ENCODE peak calls at places on chromosomes 1 and 21, in four cellular contexts. Q, K, S and E are unnamed samples.

GRCh38 chr1:234315091-234315541 is 58.1 kb upstream of the COA6 start:
- DNase-seq in S (no peak), K (no peak), Q (peak), E (peak)

GRCh38 chr21:39763282-39763970 is 18.4 kb downstream of the IGSF5 start:
- DNase-seq in K (no peak), Q (no peak), S (no peak), E (peak)

GRCh38 chr1:178382372-178382771 is 114.4 kb downstream of the CLEC20A start:
- DNase-seq in Q (no peak), S (no peak), K (no peak), E (no peak)

GRCh38 chr1:193283026-193283425 is 96.6 kb upstream of the B3GALT2 start:
- DNase-seq in K (no peak), Q (peak), S (no peak), E (peak)

GRCh38 chr21:43721939-43722338 is 3.0 kb downstream of the PDXK start:
- DNase-seq in S (no peak), Q (no peak), K (no peak), E (no peak)

GRCh38 chr21:37166733-37167132 is 93.7 kb downstream of the TTC3 start:
- DNase-seq in S (no peak), K (no peak), Q (peak), E (no peak)

GRCh38 chr1:32438136-32438535 is 26.7 kb upstream of the ZBTB8B start:
- DNase-seq in S (no peak), K (no peak), Q (no peak), E (no peak)

GRCh38 chr1:111517464-111518225 is 14.2 kb upstream of the ADORA3 start:
- DNase-seq in Q (no peak), S (no peak), K (no peak), E (no peak)

GRCh38 chr1:242435200-242435599 is 89.3 kb downstream of the PLD5 start:
- DNase-seq in S (no peak), K (no peak), Q (no peak), E (no peak)

GRCh38 chr1:78830321-78830720 is 176.2 kb downstream of the ADGRL4 start:
- DNase-seq in S (no peak), K (no peak), Q (no peak), E (no peak)

GRCh38 chr1:161258439-161259386 is at the start of gene PCP4L1:
- DNase-seq in Q (peak), S (no peak), K (peak), E (peak)

GRCh38 chr1:171252482-171252881 is 4.2 kb downstream of the FMO1 start:
- DNase-seq in S (peak), K (no peak), Q (no peak), E (no peak)

GRCh38 chr1:171403396-171403795 is 81.9 kb upstream of the PRRC2C start:
- DNase-seq in S (no peak), Q (peak), K (no peak), E (no peak)